ENCODE peak calls at places on chromosomes 16 and 17, in nine cellular contexts. K, M, L, Q, O, Y, Z, C and N are unnamed samples.

GRCh38 chr17:75679706-75680201 is 12.6 kb downstream of the SAP30BP start:
- DNase-seq in K (no peak), M (no peak), L (no peak), Q (no peak), O (no peak), Y (no peak), Z (no peak), C (no peak), N (no peak)

GRCh38 chr16:4244254-4244812 is 2.5 kb upstream of the SRL start:
- DNase-seq in K (peak), M (no peak), L (no peak), Q (no peak), O (peak), Y (no peak), Z (no peak), C (no peak), N (no peak)

GRCh38 chr16:87560428-87561199 is 41.7 kb upstream of the JPH3 start:
- DNase-seq in K (no peak), M (no peak), L (no peak), Q (no peak), O (no peak), Y (no peak), Z (no peak), C (no peak), N (no peak)

GRCh38 chr16:11669380-11670146 is 1.3 kb downstream of the SNN start:
- DNase-seq in K (no peak), M (no peak), L (peak), Q (no peak), O (no peak), Y (no peak), Z (no peak), C (no peak), N (no peak)

GRCh38 chr17:61416540-61417363 is 17.1 kb downstream of the TBX2 start:
- DNase-seq in K (peak), M (no peak), L (peak), Q (peak), O (peak), Y (peak), Z (peak), C (peak), N (peak)

GRCh38 chr16:46582313-46582712 is 38.9 kb downstream of the SHCBP1 start:
- DNase-seq in K (no peak), M (no peak), L (no peak), Q (no peak), O (no peak), Y (no peak), Z (no peak), C (no peak), N (no peak)

GRCh38 chr16:73610605-73611177 is 562.8 kb upstream of the ZFHX3 start:
- DNase-seq in K (no peak), M (no peak), L (no peak), Q (no peak), O (no peak), Y (no peak), Z (no peak), C (no peak), N (no peak)

GRCh38 chr16:56609463-56609921 is 1.1 kb downstream of the MT2A start:
- DNase-seq in K (no peak), M (peak), L (peak), Q (peak), O (peak), Y (peak), Z (peak), C (peak), N (peak)

GRCh38 chr16:84379731-84380369 is 11.5 kb downstream of the ATP2C2 start:
- DNase-seq in K (no peak), M (no peak), L (no peak), Q (peak), O (no peak), Y (no peak), Z (no peak), C (no peak), N (no peak)

GRCh38 chr16:30112197-30113030 is 923 bp downstream of the GDPD3 start:
- DNase-seq in K (no peak), M (no peak), L (peak), Q (peak), O (no peak), Y (no peak), Z (no peak), C (no peak), N (peak)